ENCODE peak calls at places on chromosomes 4 and X, in five cellular contexts. R is MM.1S, A is IMR-90, E is A549, Z is GM23338. X is an unnamed sample.

GRCh38 chr4:83535945-83536648 is at the start of gene GPAT3:
- DNase-seq in R (peak), A (peak), E (peak), Z (peak), X (peak)

GRCh38 chrX:120302434-120302833 is 8.8 kb downstream of the TMEM255A start:
- DNase-seq in R (peak), A (no peak), E (no peak), Z (peak), X (no peak)

GRCh38 chr4:17447675-17448298 is 64.1 kb downstream of the QDPR start:
- DNase-seq in R (peak), A (peak), E (peak), Z (peak), X (peak)

GRCh38 chrX:4397471-4397870 is 684.0 kb upstream of the PRKX start:
- DNase-seq in R (no peak), A (no peak), E (no peak), Z (no peak), X (no peak)

GRCh38 chr4:40630335-40631021 is 814 bp upstream of the RBM47 start:
- DNase-seq in R (peak), A (no peak), E (peak), Z (peak), X (no peak)

GRCh38 chrX:36986231-36986630 is 21.9 kb upstream of the FAM47C start:
- DNase-seq in R (no peak), A (no peak), E (no peak), Z (no peak), X (no peak)

GRCh38 chr4:12179264-12179616 is 750.5 kb upstream of the HS3ST1 start:
- DNase-seq in R (no peak), A (no peak), E (no peak), Z (no peak), X (no peak)

GRCh38 chr4:182859730-182860129 is 57.5 kb downstream of the DCTD start:
- DNase-seq in R (no peak), A (no peak), E (no peak), Z (no peak), X (no peak)

GRCh38 chr4:101089168-101089567 is 258.2 kb downstream of the PPP3CA start:
- DNase-seq in R (no peak), A (no peak), E (no peak), Z (no peak), X (no peak)

GRCh38 chrX:103637604-103638338 is 9.0 kb downstream of the TCEAL1 start:
- DNase-seq in R (no peak), A (peak), E (no peak), Z (no peak), X (no peak)

GRCh38 chr4:189845145-189845846 is 95.4 kb upstream of the FRG1 start:
- DNase-seq in R (no peak), A (peak), E (no peak), Z (no peak), X (no peak)

GRCh38 chr4:116016201-116016600 is 902.8 kb upstream of the NDST4 start:
- DNase-seq in R (peak), A (peak), E (no peak), Z (peak), X (no peak)

GRCh38 chrX:49995021-49995731 is 72.8 kb downstream of the CLCN5 start:
- DNase-seq in R (no peak), A (peak), E (peak), Z (peak), X (no peak)

GRCh38 chrX:30253257-30253656 is 6.3 kb downstream of the MAGEB1 start:
- DNase-seq in R (no peak), A (no peak), E (no peak), Z (no peak), X (no peak)

GRCh38 chr4:138507527-138507926 is 265.4 kb upstream of the SLC7A11 start:
- DNase-seq in R (no peak), A (peak), E (no peak), Z (no peak), X (no peak)

GRCh38 chrX:112834976-112835375 is 5.7 kb downstream of the AMOT start:
- DNase-seq in R (no peak), A (no peak), E (no peak), Z (no peak), X (no peak)

GRCh38 chr4:145939856-145940255 is 1.2 kb upstream of the ZNF827 start:
- DNase-seq in R (no peak), A (peak), E (no peak), Z (no peak), X (no peak)

GRCh38 chrX:148695362-148695761 is 194.9 kb downstream of the AFF2 start:
- DNase-seq in R (no peak), A (no peak), E (no peak), Z (no peak), X (no peak)

GRCh38 chr4:128228021-128228571 is 59.5 kb downstream of the PGRMC2 start:
- DNase-seq in R (no peak), A (no peak), E (no peak), Z (no peak), X (no peak)

GRCh38 chr4:99324978-99325377 is 3.8 kb upstream of the ADH1B start:
- DNase-seq in R (no peak), A (peak), E (no peak), Z (peak), X (no peak)

GRCh38 chrX:13323241-13323640 is 3.4 kb upstream of the ATXN3L start:
- DNase-seq in R (no peak), A (no peak), E (no peak), Z (no peak), X (no peak)

GRCh38 chr4:53571936-53572580 is 19.2 kb downstream of the LNX1 start:
- DNase-seq in R (no peak), A (no peak), E (no peak), Z (no peak), X (no peak)

GRCh38 chrX:132737743-132738142 is 220.7 kb downstream of the HS6ST2 start:
- DNase-seq in R (peak), A (no peak), E (no peak), Z (no peak), X (no peak)

GRCh38 chr4:185020293-185020808 is 2.1 kb downstream of the HELT start:
- DNase-seq in R (no peak), A (no peak), E (no peak), Z (peak), X (no peak)
- H3K4me3 ChIP-seq in R (no peak), A (no peak), E (peak), Z (peak), X (no peak)

GRCh38 chrX:66632986-66633385 is 5.9 kb downstream of the EDA2R start:
- DNase-seq in R (no peak), A (peak), E (no peak), Z (no peak), X (no peak)
- H3K4me2 ChIP-seq in R (no peak), A (peak), E (peak), Z (no peak), X (no peak)

GRCh38 chr4:3463556-3464348 is 646 bp downstream of the DOK7 start:
- DNase-seq in R (no peak), A (no peak), E (no peak), Z (no peak), X (no peak)

GRCh38 chr4:3462321-3462789 is 751 bp upstream of the DOK7 start:
- DNase-seq in R (no peak), A (no peak), E (no peak), Z (no peak), X (no peak)

GRCh38 chr4:3460926-3461325 is 2.2 kb upstream of the DOK7 start:
- DNase-seq in R (no peak), A (no peak), E (no peak), Z (no peak), X (no peak)

GRCh38 chr4:3462790-3463415 is at the start of gene DOK7:
- DNase-seq in R (no peak), A (no peak), E (no peak), Z (peak), X (no peak)

DNA sequence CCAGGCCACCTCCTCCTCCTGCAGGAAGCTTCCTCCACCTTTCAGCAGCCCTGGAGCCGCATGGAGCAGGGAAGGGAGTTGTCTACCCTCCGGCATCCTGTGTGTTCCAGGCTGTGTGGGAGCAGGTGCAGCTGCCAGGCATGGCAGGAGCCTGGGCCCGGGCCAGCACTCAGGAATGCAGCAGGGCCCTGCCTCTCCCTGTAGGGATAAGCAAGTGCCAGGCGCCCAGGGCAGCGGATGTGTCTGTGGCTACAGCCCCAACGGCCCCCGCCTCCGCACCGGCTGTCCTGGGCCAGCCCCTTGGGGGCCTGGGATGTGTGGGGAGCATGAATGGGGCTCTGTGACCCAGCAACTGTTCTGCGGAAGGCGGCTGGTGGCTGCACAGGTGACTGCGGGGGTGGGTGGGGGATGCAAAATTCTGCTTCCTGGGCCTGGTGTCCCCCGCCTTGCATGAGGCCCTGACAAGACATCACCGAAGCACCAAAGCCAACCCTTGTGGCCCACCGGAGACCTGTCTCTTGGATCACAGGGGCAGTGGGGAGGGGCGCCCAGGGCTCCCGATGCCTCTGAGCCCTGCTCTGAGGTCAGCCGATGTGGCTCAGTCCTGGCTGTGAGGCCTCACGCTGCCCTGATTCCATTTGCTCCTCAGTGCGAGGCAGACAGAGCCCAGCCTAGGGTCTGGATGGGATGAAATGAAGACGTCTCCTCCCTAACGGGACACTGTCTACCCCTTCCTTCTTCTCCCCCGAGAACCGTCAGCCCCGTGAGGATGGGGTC is 1.4 kb upstream of the DOK7 start:
- DNase-seq in R (no peak), A (no peak), E (no peak), Z (no peak), X (no peak)
- H3K4me3 ChIP-seq in R (no peak), A (no peak), E (no peak), Z (no peak), X (no peak)

GRCh38 chr4:173367946-173368345 is 2.8 kb upstream of the SAP30 start:
- DNase-seq in R (no peak), A (peak), E (no peak), Z (no peak), X (no peak)

GRCh38 chr4:173370130-173370476 is 651 bp upstream of the SAP30 start:
- DNase-seq in R (no peak), A (no peak), E (peak), Z (no peak), X (no peak)

GRCh38 chr4:173370477-173371291 is at the start of gene SAP30:
- DNase-seq in R (peak), A (peak), E (peak), Z (peak), X (peak)

GRCh38 chr4:173365359-173365996 is 5.3 kb upstream of the SAP30 start:
- DNase-seq in R (no peak), A (no peak), E (no peak), Z (no peak), X (no peak)

DNA sequence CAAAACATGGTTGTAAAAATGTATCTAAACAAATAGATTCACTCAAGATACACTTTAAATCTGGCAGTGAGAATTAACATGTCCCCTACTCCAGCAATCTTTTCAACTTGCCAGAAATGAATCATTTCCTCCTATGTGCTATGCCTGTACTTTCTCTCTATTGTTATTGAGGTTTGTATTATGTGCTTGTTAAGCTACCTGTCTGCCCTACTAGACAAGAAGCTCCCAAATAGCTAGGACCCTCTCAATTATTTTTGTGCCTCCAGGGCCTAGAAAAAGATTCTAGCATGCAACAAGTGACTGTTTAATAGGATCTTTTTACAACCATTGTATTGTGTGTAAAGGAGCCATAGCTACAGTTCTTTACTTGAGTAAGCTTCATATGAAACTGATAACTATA is 3.5 kb upstream of the SAP30 start:
- DNase-seq in R (no peak), A (peak), E (no peak), Z (no peak), X (no peak)
- H3K4me2 ChIP-seq in R (no peak), A (no peak), E (no peak), Z (no peak), X (no peak)

GRCh38 chr4:94974773-94975172 is 217.0 kb downstream of the BMPR1B start:
- DNase-seq in R (no peak), A (peak), E (no peak), Z (no peak), X (no peak)

GRCh38 chr4:94970650-94971049 is 212.9 kb downstream of the BMPR1B start:
- DNase-seq in R (no peak), A (no peak), E (no peak), Z (no peak), X (no peak)

GRCh38 chr4:94978904-94979303 is 221.1 kb downstream of the BMPR1B start:
- DNase-seq in R (no peak), A (peak), E (no peak), Z (no peak), X (no peak)

DNA sequence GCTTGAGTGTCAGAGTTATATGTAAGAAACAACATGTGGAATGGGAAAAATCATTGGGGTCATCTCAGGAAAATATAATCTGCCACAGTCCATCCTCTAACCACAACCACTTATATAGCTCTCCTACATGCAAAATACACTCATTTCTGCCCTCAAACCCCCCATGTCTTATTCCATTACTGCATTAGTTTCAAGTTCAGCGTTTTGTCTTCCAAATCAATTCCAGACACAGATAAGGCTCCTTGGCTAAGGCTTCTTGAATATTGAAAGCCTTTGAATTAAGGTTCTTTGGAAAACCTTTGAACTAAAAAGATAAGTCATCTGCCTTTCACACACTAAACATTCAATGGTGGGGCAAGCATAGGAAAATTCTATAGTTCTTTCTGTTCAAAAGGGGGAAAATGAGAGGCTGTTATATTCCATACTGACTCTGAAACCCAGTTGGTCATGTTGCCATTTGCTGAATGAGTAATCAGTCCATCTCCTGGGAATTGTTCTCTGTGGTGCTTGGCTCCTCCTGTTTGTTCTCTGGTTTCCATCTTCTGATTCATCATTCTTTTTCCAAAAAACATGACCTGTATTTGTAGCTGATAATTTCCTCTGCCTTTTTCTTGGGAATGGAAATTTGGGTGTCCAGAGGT is 218.7 kb downstream of the BMPR1B start:
- DNase-seq in R (no peak), A (peak), E (peak), Z (no peak), X (no peak)
- H3K4me3 ChIP-seq in R (no peak), A (no peak), E (no peak), Z (no peak), X (no peak)

GRCh38 chrX:111409326-111409725 is 2.7 kb downstream of the DCX start:
- DNase-seq in R (no peak), A (no peak), E (no peak), Z (no peak), X (no peak)
- H3K4me2 ChIP-seq in R (no peak), A (no peak), E (no peak), Z (no peak), X (no peak)

GRCh38 chrX:46754450-46755075 is 4.4 kb downstream of the SLC9A7 start:
- DNase-seq in R (no peak), A (no peak), E (no peak), Z (peak), X (no peak)
- H3K4me3 ChIP-seq in R (no peak), A (no peak), E (no peak), Z (no peak), X (no peak)

DNA sequence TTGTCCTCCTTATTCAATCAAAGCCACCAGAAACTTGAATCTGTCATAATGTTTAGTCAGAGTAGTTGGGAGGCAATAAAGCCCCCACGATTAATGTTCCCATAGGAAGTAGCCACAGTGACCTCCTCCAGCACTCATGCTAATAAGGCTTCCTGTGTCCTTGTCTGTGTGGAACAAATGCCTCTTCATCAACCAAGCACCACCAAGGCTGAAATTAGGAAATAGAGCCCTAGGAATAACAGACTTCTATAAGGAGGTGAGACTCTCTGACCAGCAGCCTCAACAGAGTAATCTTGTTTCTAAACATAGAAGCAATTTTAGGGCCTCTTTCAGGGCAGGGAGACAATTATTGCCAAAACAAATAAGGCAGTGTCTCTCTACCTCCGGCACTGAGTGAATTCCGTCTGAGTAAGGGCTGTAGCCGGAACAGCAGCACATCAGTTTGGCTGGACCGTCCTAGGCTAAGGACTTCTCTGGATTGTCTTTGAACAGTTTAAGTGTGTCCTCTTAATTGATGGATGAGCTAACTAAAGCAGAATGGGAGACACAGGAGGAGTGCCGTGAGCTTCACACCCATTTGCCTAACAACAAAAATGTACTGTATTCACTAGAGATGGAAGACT is 329.2 kb upstream of the HAND2 start:
- DNase-seq in R (no peak), A (no peak), E (no peak), Z (no peak), X (no peak)
- H3K4me2 ChIP-seq in R (no peak), A (no peak), E (no peak), Z (no peak), X (no peak)

DNA sequence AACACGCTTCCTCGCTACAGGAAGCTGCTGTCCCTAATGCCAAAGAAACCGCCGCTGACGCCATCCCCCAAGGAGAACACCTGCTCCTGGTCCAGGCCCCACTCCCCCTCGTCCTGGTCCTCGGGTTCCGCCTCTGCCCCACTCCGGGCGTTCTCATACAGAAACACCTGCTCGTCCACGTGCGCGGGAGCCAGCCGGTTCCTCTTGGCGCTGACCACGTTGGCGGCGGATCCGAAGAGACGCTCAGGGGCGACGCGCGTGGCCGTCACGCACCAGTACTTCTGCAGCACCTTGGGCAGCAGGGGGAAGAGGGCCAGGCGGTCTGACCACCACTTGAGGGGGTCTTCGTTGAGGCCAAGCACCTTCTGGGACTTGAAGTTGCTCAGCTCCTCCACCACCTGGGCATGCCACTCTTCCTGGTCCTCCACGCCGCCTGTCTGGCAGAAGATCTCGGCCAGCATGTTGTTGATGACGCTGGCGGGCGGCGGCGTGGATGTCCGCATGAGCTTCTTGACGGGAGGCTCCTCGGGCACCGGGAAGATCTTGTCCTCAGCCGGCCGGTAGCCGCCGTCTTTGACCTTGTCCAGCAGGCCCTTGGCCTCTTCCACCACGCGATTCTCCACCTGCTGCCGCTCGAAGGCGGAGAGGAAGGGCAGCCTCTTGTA is 12.0 kb downstream of the DHRSX start:
- DNase-seq in R (no peak), A (no peak), E (no peak), Z (no peak), X (no peak)
- H3K4me3 ChIP-seq in R (no peak), A (no peak), E (no peak), Z (no peak), X (no peak)

DNA sequence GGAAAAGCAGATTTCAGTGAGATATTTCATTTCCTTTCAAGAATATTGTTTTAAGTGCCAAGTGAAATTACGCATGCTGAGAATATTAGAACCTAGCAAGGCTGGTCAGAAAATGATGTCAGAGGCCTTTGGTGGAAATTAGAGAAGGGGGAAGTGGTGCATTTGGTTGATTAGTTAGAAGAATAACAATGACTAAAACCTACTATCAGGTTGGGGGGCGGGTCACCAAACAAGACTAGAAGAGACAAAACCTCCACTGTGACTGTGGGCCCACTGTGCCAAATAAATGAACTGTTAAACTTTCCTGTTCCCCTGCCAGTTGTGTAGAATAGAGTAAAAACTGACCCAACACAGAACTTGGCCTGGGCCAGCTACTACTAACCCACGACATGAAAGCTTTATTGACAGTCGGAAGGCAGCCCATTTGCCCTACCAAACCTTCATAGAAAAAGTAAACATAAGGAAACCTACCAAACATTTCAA is 2.9 kb downstream of the RAPGEF2 start:
- DNase-seq in R (no peak), A (peak), E (no peak), Z (peak), X (no peak)
- H3K4me2 ChIP-seq in R (peak), A (peak), E (peak), Z (peak), X (peak)

X was measured in neuronal stem cell.